ENCODE peak calls at places on chromosomes 6 and 20, in eight cellular contexts. One of them, this sample, is unnamed.

GRCh38 chr6:127190552-127190951 is 72.1 kb downstream of the RSPO3 start:
- DNase-seq in thyroid gland: no peak
- DNase-seq in adrenal gland: no peak
- DNase-seq in stomach: no peak
- DNase-seq in heart left ventricle: no peak
- DNase-seq in upper lobe of left lung: no peak
- DNase-seq in H1: no peak
- DNase-seq in Peyer's patch: no peak
- DNase-seq in this sample: no peak

GRCh38 chr6:123940551-123940950 is 136.9 kb downstream of the NKAIN2 start:
- DNase-seq in thyroid gland: no peak
- DNase-seq in adrenal gland: no peak
- DNase-seq in stomach: no peak
- DNase-seq in heart left ventricle: no peak
- DNase-seq in upper lobe of left lung: no peak
- DNase-seq in H1: no peak
- DNase-seq in Peyer's patch: no peak
- DNase-seq in this sample: no peak

GRCh38 chr6:75205776-75206334 is at the start of gene COL12A1:
- DNase-seq in thyroid gland: peak; percentile 77
- DNase-seq in adrenal gland: peak; percentile 40
- DNase-seq in stomach: peak; percentile 80
- DNase-seq in heart left ventricle: peak; percentile 89
- DNase-seq in upper lobe of left lung: peak; percentile 90
- DNase-seq in H1: peak; percentile 86
- DNase-seq in Peyer's patch: peak; percentile 30
- DNase-seq in this sample: peak; percentile 81

GRCh38 chr6:52221302-52221701 is 23.0 kb downstream of the IL17F start:
- DNase-seq in thyroid gland: no peak
- DNase-seq in adrenal gland: no peak
- DNase-seq in stomach: no peak
- DNase-seq in heart left ventricle: no peak
- DNase-seq in upper lobe of left lung: no peak
- DNase-seq in H1: no peak
- DNase-seq in Peyer's patch: no peak
- DNase-seq in this sample: no peak

GRCh38 chr6:36962874-36963273 is 8.3 kb downstream of the PI16 start:
- DNase-seq in thyroid gland: peak; percentile 43
- DNase-seq in adrenal gland: peak; percentile 73
- DNase-seq in stomach: peak; percentile 59
- DNase-seq in heart left ventricle: peak; percentile 64
- DNase-seq in upper lobe of left lung: peak; percentile 74
- DNase-seq in H1: peak; percentile 95
- DNase-seq in Peyer's patch: peak; percentile 81
- DNase-seq in this sample: peak; percentile 90

GRCh38 chr6:137661601-137662000 is 167.4 kb upstream of the OLIG3 start:
- DNase-seq in thyroid gland: peak; percentile 45
- DNase-seq in adrenal gland: peak; percentile 46
- DNase-seq in stomach: no peak
- DNase-seq in heart left ventricle: no peak
- DNase-seq in upper lobe of left lung: peak; percentile 37
- DNase-seq in H1: peak; percentile 53
- DNase-seq in Peyer's patch: peak; percentile 23
- DNase-seq in this sample: no peak

GRCh38 chr6:25173951-25174474 is 105.2 kb upstream of the CARMIL1 start:
- DNase-seq in thyroid gland: no peak
- DNase-seq in adrenal gland: peak; percentile 43
- DNase-seq in stomach: no peak
- DNase-seq in heart left ventricle: no peak
- DNase-seq in upper lobe of left lung: peak; percentile 65
- DNase-seq in H1: no peak
- DNase-seq in Peyer's patch: no peak
- DNase-seq in this sample: no peak

GRCh38 chr20:57400262-57400701 is 9.1 kb downstream of the RBM38 start:
- DNase-seq in thyroid gland: no peak
- DNase-seq in adrenal gland: no peak
- DNase-seq in stomach: no peak
- DNase-seq in heart left ventricle: no peak
- DNase-seq in upper lobe of left lung: no peak
- DNase-seq in H1: no peak
- DNase-seq in Peyer's patch: peak; percentile 60
- DNase-seq in this sample: peak; percentile 85

GRCh38 chr6:18260448-18261106 is 3.8 kb downstream of the DEK start:
- DNase-seq in thyroid gland: peak; percentile 52
- DNase-seq in adrenal gland: peak; percentile 24
- DNase-seq in stomach: no peak
- DNase-seq in heart left ventricle: no peak
- DNase-seq in upper lobe of left lung: peak; percentile 67
- DNase-seq in H1: no peak
- DNase-seq in Peyer's patch: no peak
- DNase-seq in this sample: no peak

GRCh38 chr6:56807992-56808342 is 146.9 kb upstream of the BEND6 start:
- DNase-seq in thyroid gland: no peak
- DNase-seq in adrenal gland: no peak
- DNase-seq in stomach: no peak
- DNase-seq in heart left ventricle: no peak
- DNase-seq in upper lobe of left lung: no peak
- DNase-seq in H1: no peak
- DNase-seq in Peyer's patch: no peak
- DNase-seq in this sample: no peak

GRCh38 chr6:113772961-113773360 is 84.2 kb upstream of the MARCKS start:
- DNase-seq in thyroid gland: no peak
- DNase-seq in adrenal gland: no peak
- DNase-seq in stomach: no peak
- DNase-seq in heart left ventricle: no peak
- DNase-seq in upper lobe of left lung: no peak
- DNase-seq in H1: no peak
- DNase-seq in Peyer's patch: no peak
- DNase-seq in this sample: no peak

GRCh38 chr20:57369601-57370000 is 18.5 kb downstream of the RAE1 start:
- DNase-seq in thyroid gland: no peak
- DNase-seq in adrenal gland: no peak
- DNase-seq in stomach: no peak
- DNase-seq in heart left ventricle: no peak
- DNase-seq in upper lobe of left lung: no peak
- DNase-seq in H1: no peak
- DNase-seq in Peyer's patch: no peak
- DNase-seq in this sample: no peak

GRCh38 chr20:48459729-48460395 is 367.9 kb downstream of the PREX1 start:
- DNase-seq in thyroid gland: no peak
- DNase-seq in adrenal gland: no peak
- DNase-seq in stomach: no peak
- DNase-seq in heart left ventricle: no peak
- DNase-seq in upper lobe of left lung: no peak
- DNase-seq in H1: no peak
- DNase-seq in Peyer's patch: no peak
- DNase-seq in this sample: no peak

GRCh38 chr6:150289454-150290071 is 79.2 kb upstream of the IYD start:
- DNase-seq in thyroid gland: no peak
- DNase-seq in adrenal gland: no peak
- DNase-seq in stomach: no peak
- DNase-seq in heart left ventricle: no peak
- DNase-seq in upper lobe of left lung: no peak
- DNase-seq in H1: no peak
- DNase-seq in Peyer's patch: no peak
- DNase-seq in this sample: no peak

GRCh38 chr6:53313784-53314382 is 34.9 kb downstream of the ELOVL5 start:
- DNase-seq in thyroid gland: no peak
- DNase-seq in adrenal gland: peak; percentile 71
- DNase-seq in stomach: no peak
- DNase-seq in heart left ventricle: no peak
- DNase-seq in upper lobe of left lung: no peak
- DNase-seq in H1: no peak
- DNase-seq in Peyer's patch: no peak
- DNase-seq in this sample: no peak

DNA sequence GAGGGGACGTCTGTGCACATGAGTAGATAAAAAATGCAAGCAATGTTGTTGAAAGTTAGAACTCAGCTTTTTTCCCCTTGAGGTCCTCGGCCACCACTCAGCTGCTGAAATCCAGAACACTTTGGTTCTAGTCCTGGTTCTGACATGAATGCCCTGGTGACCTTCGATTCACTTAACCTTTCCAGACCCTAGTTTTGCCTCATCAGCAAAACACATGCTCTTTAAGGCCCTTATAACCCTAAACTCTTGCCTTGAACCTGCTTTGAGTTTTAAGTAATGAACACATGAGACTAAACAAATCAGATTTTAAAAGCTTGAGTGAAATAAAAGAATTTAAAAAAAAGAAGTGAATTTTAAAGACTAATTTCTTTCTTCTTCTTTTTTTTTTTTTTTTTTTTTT is 33.4 kb downstream of the BMP6 start:
- DNase-seq in thyroid gland: no peak
- DNase-seq in adrenal gland: no peak
- DNase-seq in stomach: no peak
- DNase-seq in heart left ventricle: no peak
- DNase-seq in upper lobe of left lung: no peak
- DNase-seq in H1: no peak
- DNase-seq in Peyer's patch: no peak
- DNase-seq in this sample: no peak
- TF ChIP-seq POLR2A in thyroid gland: no peak
- TF ChIP-seq POLR2A in adrenal gland: no peak
- TF ChIP-seq POLR2A in stomach: no peak
- TF ChIP-seq POLR2A in heart left ventricle: no peak
- TF ChIP-seq POLR2A in upper lobe of left lung: no peak
- TF ChIP-seq POLR2A in H1: no peak
- TF ChIP-seq POLR2A in Peyer's patch: no peak
- TF ChIP-seq POLR2A in this sample: no peak

GRCh38 chr6:108748063-108748462 is 100.2 kb upstream of the ARMC2 start:
- DNase-seq in thyroid gland: no peak
- DNase-seq in adrenal gland: no peak
- DNase-seq in stomach: no peak
- DNase-seq in heart left ventricle: no peak
- DNase-seq in upper lobe of left lung: no peak
- DNase-seq in H1: no peak
- DNase-seq in Peyer's patch: no peak
- DNase-seq in this sample: no peak
- H3K4me1 ChIP-seq in thyroid gland: no peaks in the 10 kb centered on the region
- H3K4me1 ChIP-seq in adrenal gland: peaks cover 12% of the 10 kb centered on the region
- H3K4me1 ChIP-seq in stomach: peaks cover 19% of the 10 kb centered on the region
- H3K4me1 ChIP-seq in heart left ventricle: peaks cover 17% of the 10 kb centered on the region
- H3K4me1 ChIP-seq in upper lobe of left lung: no peaks in the 10 kb centered on the region
- H3K4me1 ChIP-seq in H1: no peaks in the 10 kb centered on the region
- H3K4me1 ChIP-seq in Peyer's patch: no peaks in the 10 kb centered on the region
- H3K4me1 ChIP-seq in this sample: no peaks in the 10 kb centered on the region

GRCh38 chr6:111799576-111800467 is 73.4 kb downstream of the FYN start:
- DNase-seq in thyroid gland: no peak
- DNase-seq in adrenal gland: no peak
- DNase-seq in stomach: no peak
- DNase-seq in heart left ventricle: no peak
- DNase-seq in upper lobe of left lung: no peak
- DNase-seq in H1: no peak
- DNase-seq in Peyer's patch: no peak
- DNase-seq in this sample: no peak
- TF ChIP-seq CTCF in thyroid gland: no peak
- TF ChIP-seq CTCF in adrenal gland: no peak
- TF ChIP-seq CTCF in stomach: no peak
- TF ChIP-seq CTCF in heart left ventricle: no peak
- TF ChIP-seq CTCF in upper lobe of left lung: no peak
- TF ChIP-seq CTCF in H1: peak; percentile 65
- TF ChIP-seq CTCF in Peyer's patch: no peak
- TF ChIP-seq CTCF in this sample: no peak

GRCh38 chr20:31739550-31739863 is 417 bp downstream of the TPX2 start:
- DNase-seq in thyroid gland: no peak
- DNase-seq in adrenal gland: no peak
- DNase-seq in stomach: no peak
- DNase-seq in heart left ventricle: no peak
- DNase-seq in upper lobe of left lung: no peak
- DNase-seq in H1: no peak
- DNase-seq in Peyer's patch: no peak
- DNase-seq in this sample: no peak

GRCh38 chr20:31740656-31741323 is 1.7 kb downstream of the TPX2 start:
- DNase-seq in thyroid gland: no peak
- DNase-seq in adrenal gland: no peak
- DNase-seq in stomach: no peak
- DNase-seq in heart left ventricle: no peak
- DNase-seq in upper lobe of left lung: no peak
- DNase-seq in H1: no peak
- DNase-seq in Peyer's patch: no peak
- DNase-seq in this sample: no peak

GRCh38 chr20:31740208-31740607 is 1.1 kb downstream of the TPX2 start:
- DNase-seq in thyroid gland: no peak
- DNase-seq in adrenal gland: no peak
- DNase-seq in stomach: no peak
- DNase-seq in heart left ventricle: no peak
- DNase-seq in upper lobe of left lung: no peak
- DNase-seq in H1: no peak
- DNase-seq in Peyer's patch: no peak
- DNase-seq in this sample: no peak

GRCh38 chr20:31738729-31739549 is at the start of gene TPX2:
- DNase-seq in thyroid gland: peak; percentile 97
- DNase-seq in adrenal gland: peak; percentile 97
- DNase-seq in stomach: peak; percentile 95
- DNase-seq in heart left ventricle: peak; percentile 95
- DNase-seq in upper lobe of left lung: peak; percentile 98
- DNase-seq in H1: peak; percentile 87
- DNase-seq in Peyer's patch: peak; percentile 93
- DNase-seq in this sample: peak; percentile 95
- TF ChIP-seq POLR2A in thyroid gland: no peak
- TF ChIP-seq POLR2A in adrenal gland: peak; percentile 89
- TF ChIP-seq POLR2A in stomach: no peak
- TF ChIP-seq POLR2A in heart left ventricle: no peak
- TF ChIP-seq POLR2A in upper lobe of left lung: peak; percentile 25
- TF ChIP-seq POLR2A in H1: peak; percentile 90
- TF ChIP-seq POLR2A in Peyer's patch: peak; percentile 58
- TF ChIP-seq POLR2A in this sample: no peak

DNA sequence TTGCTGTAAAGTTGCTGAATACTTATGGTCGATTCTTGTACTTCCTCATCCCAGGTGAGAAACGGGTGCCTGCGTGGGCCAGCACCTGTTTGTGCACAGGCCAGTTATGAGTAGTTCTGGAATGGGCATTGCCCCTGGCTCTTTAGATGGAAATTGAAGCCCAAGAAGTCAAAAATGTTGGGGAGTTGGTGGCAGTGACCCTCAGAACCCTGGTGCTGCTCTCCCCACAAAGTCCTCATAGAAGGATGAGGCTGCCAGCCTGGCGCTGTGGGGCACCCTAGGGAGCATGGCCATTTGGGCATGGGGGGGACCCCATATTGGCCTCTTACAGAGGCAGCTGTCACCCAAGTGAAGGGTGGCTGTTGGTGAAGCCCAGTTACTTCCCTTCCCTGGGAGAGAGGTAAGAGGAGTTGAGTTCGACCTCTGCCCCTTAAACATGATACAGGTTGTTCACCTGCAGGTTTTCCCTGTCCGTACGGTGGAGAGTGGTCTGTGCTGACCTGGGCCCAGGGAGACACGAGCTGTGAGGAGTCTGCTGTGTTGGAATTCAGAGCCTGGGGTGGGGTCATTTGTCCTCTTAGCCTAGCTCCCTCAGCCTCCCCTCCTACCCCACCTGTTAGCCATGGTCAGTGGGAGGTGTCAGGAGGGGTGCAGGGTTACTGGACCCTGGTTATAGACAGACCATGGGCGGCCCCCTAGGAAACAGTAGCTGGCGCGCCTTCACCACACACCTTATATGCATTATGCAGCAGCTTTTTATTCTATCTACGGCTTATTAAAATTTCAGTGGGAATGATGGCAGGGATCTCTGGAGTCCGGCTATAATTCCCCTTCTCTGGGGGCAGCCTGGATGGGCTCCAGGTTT is 4.9 kb downstream of the HMGA1 start:
- DNase-seq in thyroid gland: no peak
- DNase-seq in adrenal gland: no peak
- DNase-seq in stomach: no peak
- DNase-seq in heart left ventricle: no peak
- DNase-seq in upper lobe of left lung: no peak
- DNase-seq in H1: no peak
- DNase-seq in Peyer's patch: no peak
- DNase-seq in this sample: peak; percentile 61
- H3K4me1 ChIP-seq in thyroid gland: peaks cover 29% of the 10 kb centered on the region
- H3K4me1 ChIP-seq in adrenal gland: peaks cover 19% of the 10 kb centered on the region
- H3K4me1 ChIP-seq in stomach: peaks cover 32% of the 10 kb centered on the region
- H3K4me1 ChIP-seq in heart left ventricle: peaks cover 34% of the 10 kb centered on the region
- H3K4me1 ChIP-seq in upper lobe of left lung: peaks cover 19% of the 10 kb centered on the region
- H3K4me1 ChIP-seq in H1: peaks cover 38% of the 10 kb centered on the region
- H3K4me1 ChIP-seq in Peyer's patch: peaks cover 14% of the 10 kb centered on the region
- H3K4me1 ChIP-seq in this sample: peaks cover 47% of the 10 kb centered on the region